ENCODE peak calls at places on chromosomes 1 and 21, in ten cellular contexts. Z is foreskin keratinocyte; V is lower leg skin; L is CD4-positive, alpha-beta T cell; I is neural crest cell; U is H1; A is osteocyte; F is B cell; M is tibial nerve; D is RWPE1. J is an unnamed sample.

GRCh38 chr1:94970783-94971182 is 43.9 kb upstream of the CNN3 start:
- DNase-seq in Z (no peak), V (no peak), L (no peak), I (no peak), U (no peak), A (no peak), F (no peak), M (no peak), D (no peak), J (no peak)

GRCh38 chr1:114728553-114728952 is 12.0 kb upstream of the NRAS start:
- DNase-seq in Z (no peak), V (no peak), L (no peak), I (no peak), U (no peak), A (no peak), F (no peak), M (no peak), D (no peak), J (no peak)

GRCh38 chr1:59947047-59947938 is 20.7 kb upstream of the CYP2J2 start:
- DNase-seq in Z (peak; percentile 45), V (no peak), L (peak; percentile 19), I (peak; percentile 30), U (no peak), A (no peak), F (peak; percentile 51), M (peak; percentile 23), D (peak; percentile 65), J (no peak)

GRCh38 chr21:45323487-45324380 is 36.0 kb upstream of the POFUT2 start:
- DNase-seq in Z (no peak), V (no peak), L (no peak), I (no peak), U (no peak), A (no peak), F (no peak), M (no peak), D (no peak), J (no peak)

GRCh38 chr1:47262787-47263413 is 30.9 kb upstream of the TAL1 start:
- DNase-seq in Z (peak; percentile 44), V (no peak), L (peak; percentile 5), I (peak; percentile 44), U (no peak), A (no peak), F (peak; percentile 23), M (no peak), D (peak; percentile 45), J (no peak)

GRCh38 chr1:242062271-242062670 is 63.4 kb upstream of the MAP1LC3C start:
- DNase-seq in Z (no peak), V (no peak), L (no peak), I (no peak), U (no peak), A (no peak), F (no peak), M (no peak), D (no peak), J (no peak)

GRCh38 chr1:248871837-248872401 is 13.0 kb upstream of the ZNF692 start:
- DNase-seq in Z (no peak), V (no peak), L (no peak), I (no peak), U (no peak), A (no peak), F (no peak), M (no peak), D (no peak), J (no peak)

GRCh38 chr21:46219591-46220239 is 8.9 kb downstream of the LSS start:
- DNase-seq in Z (no peak), V (no peak), L (no peak), I (no peak), U (no peak), A (no peak), F (no peak), M (no peak), D (no peak), J (no peak)

GRCh38 chr1:2187619-2188018 is 7.0 kb downstream of the FAAP20 start:
- DNase-seq in Z (no peak), V (no peak), L (no peak), I (no peak), U (no peak), A (no peak), F (no peak), M (no peak), D (no peak), J (no peak)

GRCh38 chr1:2192031-2192995 is 2.3 kb downstream of the FAAP20 start:
- DNase-seq in Z (no peak), V (no peak), L (no peak), I (no peak), U (no peak), A (no peak), F (no peak), M (no peak), D (no peak), J (no peak)

GRCh38 chr1:2188336-2188735 is 6.2 kb downstream of the FAAP20 start:
- DNase-seq in Z (no peak), V (no peak), L (no peak), I (no peak), U (no peak), A (no peak), F (no peak), M (no peak), D (no peak), J (no peak)

GRCh38 chr1:2190491-2190976 is 4.0 kb downstream of the FAAP20 start:
- DNase-seq in Z (no peak), V (no peak), L (no peak), I (no peak), U (no peak), A (no peak), F (no peak), M (no peak), D (no peak), J (no peak)

DNA sequence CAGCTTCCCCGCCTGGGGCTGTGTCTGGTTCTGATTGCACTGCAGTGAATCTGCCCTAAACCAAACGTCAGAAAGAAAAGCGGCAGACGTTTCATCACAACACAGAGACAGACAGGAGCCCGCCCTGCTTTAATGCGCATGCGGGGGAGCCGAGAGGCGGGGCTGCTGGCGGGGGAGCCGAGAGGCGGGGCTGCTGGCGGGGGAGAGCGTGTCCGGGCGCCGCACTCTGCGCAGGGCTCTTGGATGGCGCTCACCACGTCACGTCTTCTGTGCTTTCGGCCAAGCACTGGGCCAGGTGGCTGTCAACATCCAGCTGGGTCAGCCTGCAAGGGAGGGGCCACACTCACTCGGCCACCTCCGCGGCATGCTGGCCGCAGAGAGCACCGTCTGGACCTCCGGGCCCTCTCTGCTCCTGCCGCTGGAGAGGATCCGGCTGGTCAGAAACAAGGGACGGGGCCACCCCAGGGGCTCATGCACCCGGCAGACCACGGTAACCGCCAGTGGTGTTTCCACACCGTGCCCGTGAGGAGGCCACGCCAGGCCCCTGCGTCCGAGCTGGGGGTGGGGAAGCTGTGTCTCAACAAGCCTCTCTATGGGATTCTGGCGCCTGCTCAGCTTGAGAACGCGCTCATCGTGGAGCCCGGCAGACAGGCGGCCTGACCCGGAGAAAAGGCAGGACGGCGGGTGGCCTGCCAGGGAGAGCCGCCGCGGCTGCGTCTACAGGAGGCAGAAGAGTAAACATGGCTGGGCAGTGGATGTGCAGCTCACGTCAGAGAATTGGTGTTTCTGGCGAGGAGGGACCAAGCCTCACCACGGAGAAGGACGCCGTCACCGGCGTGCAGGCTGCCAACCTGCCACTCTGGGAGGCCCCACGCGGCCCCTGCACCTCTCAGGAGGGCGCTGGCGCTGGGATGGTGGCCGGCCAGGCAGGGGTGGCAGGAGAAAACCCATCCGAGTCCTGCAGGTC is 4.8 kb downstream of the FAAP20 start:
- DNase-seq in Z (peak; percentile 89), V (peak; percentile 99), L (peak; percentile 86), I (peak; percentile 87), U (peak; percentile 51), A (peak; percentile 97), F (peak; percentile 88), M (peak; percentile 89), D (peak; percentile 93), J (peak; percentile 74)
- TF ChIP-seq CTCF in Z (no peak), V (no peak), L (no peak), I (no peak), U (no peak), A (no peak), F (no peak), M (no peak), D (no peak), J (no peak)

DNA sequence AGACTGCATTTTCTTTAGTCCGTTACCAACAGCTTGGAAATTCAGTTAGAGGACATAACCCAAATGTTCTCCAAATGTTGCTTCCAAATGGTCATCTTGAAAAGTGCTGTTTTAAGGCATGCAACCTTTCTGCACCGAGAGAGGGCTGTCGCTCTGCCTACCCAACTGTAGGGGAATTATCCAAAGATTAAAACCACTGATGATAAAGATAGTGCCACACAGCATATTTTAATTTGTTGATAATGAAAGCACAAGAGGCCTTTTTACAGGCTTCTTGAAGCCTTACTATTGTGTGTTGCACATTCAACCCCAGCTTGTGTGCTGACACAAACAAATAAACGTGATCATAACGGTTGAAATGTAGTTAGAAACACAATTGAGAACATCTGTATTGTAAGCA is 121.5 kb downstream of the LMO4 start:
- DNase-seq in Z (no peak), V (no peak), L (no peak), I (no peak), U (no peak), A (no peak), F (no peak), M (no peak), D (no peak), J (no peak)
- TF ChIP-seq CTCF in Z (no peak), V (no peak), L (no peak), I (no peak), U (no peak), A (no peak), F (no peak), M (no peak), D (no peak), J (no peak)

DNA sequence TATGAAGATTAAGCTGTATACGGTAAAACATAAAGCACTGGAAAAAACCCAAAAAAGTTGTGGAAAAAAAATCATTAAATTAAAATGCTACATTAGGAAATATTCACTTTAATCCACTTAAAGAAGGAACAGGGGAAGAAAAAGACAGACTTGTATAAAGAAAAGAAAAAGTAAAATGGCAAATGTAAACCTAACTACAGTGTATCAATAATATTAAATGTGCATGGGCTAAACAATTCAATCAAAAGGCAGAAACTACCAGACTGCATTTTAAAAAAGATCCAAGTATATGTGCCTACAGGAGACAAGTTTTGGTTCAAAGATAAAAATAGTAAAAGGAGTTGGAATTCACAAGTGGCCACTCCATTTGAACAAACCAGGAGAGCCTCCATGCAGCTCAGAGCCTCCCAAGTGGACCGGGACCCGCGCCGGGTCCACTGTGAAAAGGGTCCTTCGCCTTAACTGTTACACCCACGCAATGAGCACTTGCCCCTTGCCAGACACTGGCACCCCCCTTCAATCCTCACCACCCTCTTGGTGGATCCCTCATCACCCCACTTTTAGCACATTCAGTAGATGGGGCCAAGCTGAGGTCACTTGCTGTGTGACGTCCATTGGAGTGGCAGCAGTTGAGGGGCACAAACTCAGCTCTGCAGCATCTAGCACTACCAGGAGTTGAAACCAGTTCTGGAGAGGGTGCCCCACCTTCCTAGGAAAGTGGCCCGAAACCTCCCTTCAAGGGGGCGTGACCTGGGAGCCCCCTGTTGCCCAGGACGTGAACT is 887 bp downstream of the C1orf174 start:
- DNase-seq in Z (no peak), V (no peak), L (no peak), I (no peak), U (no peak), A (no peak), F (no peak), M (no peak), D (no peak), J (no peak)
- TF ChIP-seq CTCF in Z (no peak), V (no peak), L (no peak), I (no peak), U (no peak), A (no peak), F (no peak), M (no peak), D (no peak), J (no peak)

GRCh38 chr1:45607407-45608074 is 16.3 kb downstream of the CCDC17 start:
- DNase-seq in Z (no peak), V (no peak), L (no peak), I (no peak), U (no peak), A (no peak), F (no peak), M (no peak), D (no peak), J (no peak)

GRCh38 chr1:45612941-45613579 is 10.8 kb downstream of the CCDC17 start:
- DNase-seq in Z (peak; percentile 97), V (no peak), L (no peak), I (no peak), U (no peak), A (no peak), F (no peak), M (no peak), D (peak; percentile 38), J (no peak)

GRCh38 chr1:45608475-45609156 is 15.2 kb downstream of the CCDC17 start:
- DNase-seq in Z (no peak), V (no peak), L (no peak), I (no peak), U (no peak), A (no peak), F (peak; percentile 44), M (no peak), D (no peak), J (no peak)

GRCh38 chr1:45615885-45616284 is 8.0 kb downstream of the CCDC17 start:
- DNase-seq in Z (no peak), V (no peak), L (no peak), I (no peak), U (no peak), A (no peak), F (no peak), M (no peak), D (no peak), J (no peak)

DNA sequence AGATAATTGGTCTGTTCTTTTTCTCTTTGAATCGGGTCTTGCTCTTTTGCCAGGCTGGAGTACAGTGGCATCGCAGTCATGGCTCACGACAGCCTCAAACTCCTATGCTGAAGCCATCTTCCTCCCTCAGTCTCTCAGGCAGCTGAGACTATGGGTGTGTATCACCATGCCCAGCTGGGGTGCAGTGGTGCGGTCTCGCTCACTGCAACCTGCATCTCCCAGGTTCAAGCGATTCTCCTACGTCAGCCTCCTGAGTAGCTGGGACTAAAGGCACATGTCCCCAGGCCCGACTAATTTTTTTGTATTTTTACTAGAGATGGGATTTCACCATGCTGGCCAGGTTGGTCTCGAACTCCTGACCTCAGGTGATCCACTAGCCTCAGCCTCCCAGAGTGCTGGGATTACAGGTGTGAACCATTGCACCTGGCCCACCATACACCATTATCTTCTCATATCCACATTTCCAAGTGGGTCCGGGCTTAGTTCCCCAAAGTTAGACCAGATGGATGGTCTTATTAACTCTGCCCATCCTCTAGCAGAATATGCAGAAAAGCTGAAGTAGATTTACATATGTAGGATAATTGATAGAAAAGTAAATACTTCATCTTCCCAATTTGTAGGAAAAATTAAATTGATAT is 13.1 kb downstream of the CCDC17 start:
- DNase-seq in Z (no peak), V (no peak), L (no peak), I (no peak), U (no peak), A (no peak), F (no peak), M (no peak), D (no peak), J (no peak)
- TF ChIP-seq CTCF in Z (no peak), V (no peak), L (no peak), I (no peak), U (no peak), A (no peak), F (no peak), M (no peak), D (no peak), J (no peak)